ENCODE peak calls at places on chromosomes 2 and 18, in nine cellular contexts. One of them, this sample, is unnamed.

GRCh38 chr2:145203931-145204330 is 684.0 kb upstream of the ZEB2 start:
- DNase-seq in body of pancreas: no peak
- DNase-seq in stomach: no peak
- DNase-seq in neuronal stem cell: no peak
- DNase-seq in IMR-90: no peak
- DNase-seq in pancreas: no peak
- DNase-seq in prostate gland: no peak
- DNase-seq in MM.1S: no peak
- DNase-seq in Peyer's patch: no peak
- DNase-seq in this sample: no peak

GRCh38 chr18:65091737-65092329 is 659.0 kb upstream of the CDH7 start:
- DNase-seq in Peyer's patch: no peak
- DNase-seq in prostate gland: no peak
- DNase-seq in neuronal stem cell: peak; percentile 24
- DNase-seq in stomach: no peak
- DNase-seq in body of pancreas: peak; percentile 11
- DNase-seq in pancreas: no peak
- DNase-seq in IMR-90: peak; percentile 0
- DNase-seq in MM.1S: peak; percentile 60
- DNase-seq in this sample: no peak

GRCh38 chr2:40200516-40200915 is 251.4 kb downstream of the SLC8A1 start:
- DNase-seq in Peyer's patch: no peak
- DNase-seq in prostate gland: no peak
- DNase-seq in pancreas: no peak
- DNase-seq in stomach: no peak
- DNase-seq in neuronal stem cell: no peak
- DNase-seq in MM.1S: no peak
- DNase-seq in IMR-90: peak; percentile 71
- DNase-seq in body of pancreas: no peak
- DNase-seq in this sample: no peak

GRCh38 chr2:30232027-30232800 is 880 bp downstream of the LBH start:
- DNase-seq in Peyer's patch: peak; percentile 91
- DNase-seq in stomach: peak; percentile 47
- DNase-seq in prostate gland: peak; percentile 27
- DNase-seq in pancreas: peak; percentile 79
- DNase-seq in MM.1S: no peak
- DNase-seq in body of pancreas: peak; percentile 27
- DNase-seq in neuronal stem cell: peak; percentile 44
- DNase-seq in IMR-90: peak; percentile 47
- DNase-seq in this sample: peak; percentile 64

GRCh38 chr2:120854766-120855530 is 119.3 kb downstream of the GLI2 start:
- DNase-seq in IMR-90: no peak
- DNase-seq in stomach: no peak
- DNase-seq in prostate gland: no peak
- DNase-seq in neuronal stem cell: no peak
- DNase-seq in body of pancreas: no peak
- DNase-seq in MM.1S: no peak
- DNase-seq in Peyer's patch: no peak
- DNase-seq in pancreas: no peak
- DNase-seq in this sample: no peak

GRCh38 chr2:44916291-44916690 is 25.2 kb upstream of the SIX3 start:
- DNase-seq in IMR-90: no peak
- DNase-seq in neuronal stem cell: no peak
- DNase-seq in MM.1S: no peak
- DNase-seq in prostate gland: no peak
- DNase-seq in body of pancreas: no peak
- DNase-seq in stomach: no peak
- DNase-seq in Peyer's patch: no peak
- DNase-seq in pancreas: no peak
- DNase-seq in this sample: no peak

GRCh38 chr2:98508690-98509054 is 64.0 kb downstream of the INPP4A start:
- DNase-seq in prostate gland: no peak
- DNase-seq in Peyer's patch: peak; percentile 78
- DNase-seq in neuronal stem cell: no peak
- DNase-seq in body of pancreas: no peak
- DNase-seq in IMR-90: peak; percentile 73
- DNase-seq in pancreas: no peak
- DNase-seq in stomach: peak; percentile 41
- DNase-seq in MM.1S: no peak
- DNase-seq in this sample: no peak

GRCh38 chr2:164032995-164033394 is 297.2 kb upstream of the FIGN start:
- DNase-seq in MM.1S: no peak
- DNase-seq in stomach: no peak
- DNase-seq in pancreas: no peak
- DNase-seq in neuronal stem cell: no peak
- DNase-seq in Peyer's patch: no peak
- DNase-seq in prostate gland: no peak
- DNase-seq in IMR-90: no peak
- DNase-seq in body of pancreas: no peak
- DNase-seq in this sample: no peak

GRCh38 chr2:169775765-169776482 is 22.7 kb upstream of the SSB start:
- DNase-seq in body of pancreas: no peak
- DNase-seq in neuronal stem cell: no peak
- DNase-seq in MM.1S: no peak
- DNase-seq in pancreas: no peak
- DNase-seq in stomach: no peak
- DNase-seq in Peyer's patch: no peak
- DNase-seq in IMR-90: peak; percentile 70
- DNase-seq in prostate gland: no peak
- DNase-seq in this sample: no peak

GRCh38 chr2:6212516-6212915 is 520.3 kb downstream of the SOX11 start:
- DNase-seq in neuronal stem cell: no peak
- DNase-seq in prostate gland: no peak
- DNase-seq in IMR-90: no peak
- DNase-seq in MM.1S: no peak
- DNase-seq in stomach: no peak
- DNase-seq in body of pancreas: no peak
- DNase-seq in pancreas: no peak
- DNase-seq in Peyer's patch: no peak
- DNase-seq in this sample: no peak

GRCh38 chr2:6215053-6215452 is 522.9 kb downstream of the SOX11 start:
- DNase-seq in body of pancreas: no peak
- DNase-seq in neuronal stem cell: no peak
- DNase-seq in IMR-90: no peak
- DNase-seq in stomach: no peak
- DNase-seq in MM.1S: no peak
- DNase-seq in Peyer's patch: no peak
- DNase-seq in prostate gland: no peak
- DNase-seq in pancreas: no peak
- DNase-seq in this sample: no peak

GRCh38 chr2:6213056-6213780 is 521.0 kb downstream of the SOX11 start:
- DNase-seq in body of pancreas: no peak
- DNase-seq in prostate gland: no peak
- DNase-seq in IMR-90: no peak
- DNase-seq in pancreas: no peak
- DNase-seq in MM.1S: no peak
- DNase-seq in stomach: no peak
- DNase-seq in neuronal stem cell: no peak
- DNase-seq in Peyer's patch: no peak
- DNase-seq in this sample: no peak

GRCh38 chr2:6214471-6214870 is 522.3 kb downstream of the SOX11 start:
- DNase-seq in Peyer's patch: no peak
- DNase-seq in body of pancreas: no peak
- DNase-seq in pancreas: no peak
- DNase-seq in prostate gland: no peak
- DNase-seq in neuronal stem cell: no peak
- DNase-seq in stomach: no peak
- DNase-seq in IMR-90: no peak
- DNase-seq in MM.1S: peak; percentile 12
- DNase-seq in this sample: no peak

DNA sequence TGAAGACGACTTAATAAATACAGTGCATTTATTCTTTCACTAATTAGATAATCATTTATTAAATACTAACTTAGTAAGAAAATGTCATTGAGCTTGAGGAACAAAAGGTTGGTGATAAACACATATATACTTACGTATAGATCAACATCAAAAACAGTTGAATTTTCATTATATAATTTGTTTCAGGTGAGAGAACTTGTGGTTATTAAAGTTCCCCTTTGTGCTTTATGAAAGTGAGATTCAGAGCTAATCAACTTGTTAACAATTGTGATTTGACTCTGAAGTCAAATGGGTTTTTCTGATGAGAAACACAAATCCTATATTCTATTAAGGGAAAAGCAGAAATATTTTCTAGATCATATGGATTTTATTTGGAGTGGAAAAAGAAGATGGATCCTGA is 524.0 kb downstream of the SOX11 start:
- DNase-seq in Peyer's patch: no peak
- DNase-seq in prostate gland: no peak
- DNase-seq in neuronal stem cell: no peak
- DNase-seq in stomach: no peak
- DNase-seq in pancreas: no peak
- DNase-seq in MM.1S: no peak
- DNase-seq in body of pancreas: no peak
- DNase-seq in IMR-90: no peak
- DNase-seq in this sample: no peak
- H3K4me3 ChIP-seq in Peyer's patch: no peak overlapping the region
- H3K4me3 ChIP-seq in prostate gland: no peak overlapping the region
- H3K4me3 ChIP-seq in neuronal stem cell: no peak overlapping the region
- H3K4me3 ChIP-seq in stomach: no peak overlapping the region
- H3K4me3 ChIP-seq in pancreas: no peak overlapping the region
- H3K4me3 ChIP-seq in MM.1S: no peak overlapping the region
- H3K4me3 ChIP-seq in body of pancreas: no peak overlapping the region
- H3K4me3 ChIP-seq in IMR-90: no peak overlapping the region
- H3K4me3 ChIP-seq in this sample: no peak overlapping the region

GRCh38 chr18:76406791-76407190 is 88.3 kb downstream of the ZNF516 start:
- DNase-seq in IMR-90: no peak
- DNase-seq in pancreas: no peak
- DNase-seq in body of pancreas: no peak
- DNase-seq in prostate gland: no peak
- DNase-seq in Peyer's patch: peak; percentile 40
- DNase-seq in stomach: no peak
- DNase-seq in MM.1S: no peak
- DNase-seq in neuronal stem cell: no peak
- DNase-seq in this sample: no peak
- H3K4me1 ChIP-seq in IMR-90: no peaks in the 10 kb centered on the region
- H3K4me1 ChIP-seq in pancreas: no peaks in the 10 kb centered on the region
- H3K4me1 ChIP-seq in body of pancreas: no peaks in the 10 kb centered on the region
- H3K4me1 ChIP-seq in prostate gland: no peaks in the 10 kb centered on the region
- H3K4me1 ChIP-seq in Peyer's patch: no peaks in the 10 kb centered on the region
- H3K4me1 ChIP-seq in stomach: no peaks in the 10 kb centered on the region
- H3K4me1 ChIP-seq in MM.1S: no peaks in the 10 kb centered on the region
- H3K4me1 ChIP-seq in neuronal stem cell: peaks cover 3% of the 10 kb centered on the region
- H3K4me1 ChIP-seq in this sample: no peaks in the 10 kb centered on the region

GRCh38 chr2:172525601-172526000 is 30.3 kb upstream of the PDK1 start:
- DNase-seq in IMR-90: no peak
- DNase-seq in pancreas: no peak
- DNase-seq in body of pancreas: no peak
- DNase-seq in Peyer's patch: no peak
- DNase-seq in prostate gland: no peak
- DNase-seq in stomach: no peak
- DNase-seq in MM.1S: no peak
- DNase-seq in neuronal stem cell: no peak
- DNase-seq in this sample: no peak
- H3K27ac ChIP-seq in IMR-90: no peak overlapping the region
- H3K27ac ChIP-seq in pancreas: no peak overlapping the region
- H3K27ac ChIP-seq in body of pancreas: no peak overlapping the region
- H3K27ac ChIP-seq in Peyer's patch: no peak overlapping the region
- H3K27ac ChIP-seq in prostate gland: no peak overlapping the region
- H3K27ac ChIP-seq in stomach: no peak overlapping the region
- H3K27ac ChIP-seq in MM.1S: no peak overlapping the region
- H3K27ac ChIP-seq in neuronal stem cell: no peak overlapping the region
- H3K27ac ChIP-seq in this sample: no peak overlapping the region

GRCh38 chr2:156470975-156471583 is 34.9 kb downstream of the GPD2 start:
- DNase-seq in pancreas: no peak
- DNase-seq in IMR-90: no peak
- DNase-seq in Peyer's patch: no peak
- DNase-seq in body of pancreas: no peak
- DNase-seq in neuronal stem cell: no peak
- DNase-seq in stomach: no peak
- DNase-seq in MM.1S: no peak
- DNase-seq in prostate gland: no peak
- DNase-seq in this sample: no peak
- H3K4me3 ChIP-seq in pancreas: no peak overlapping the region
- H3K4me3 ChIP-seq in IMR-90: no peak overlapping the region
- H3K4me3 ChIP-seq in Peyer's patch: no peak overlapping the region
- H3K4me3 ChIP-seq in body of pancreas: no peak overlapping the region
- H3K4me3 ChIP-seq in neuronal stem cell: no peak overlapping the region
- H3K4me3 ChIP-seq in stomach: no peak overlapping the region
- H3K4me3 ChIP-seq in MM.1S: no peak overlapping the region
- H3K4me3 ChIP-seq in prostate gland: no peak overlapping the region
- H3K4me3 ChIP-seq in this sample: no peak overlapping the region

This sample was measured in right lobe of liver.